ENCODE peak calls at places on chromosomes 11 and 22, in four cellular contexts. One of them, this sample, is unnamed.

GRCh38 chr22:39563571-39564428 is 6.8 kb upstream of the CACNA1I start:
- DNase-seq in transverse colon: no peak
- DNase-seq in memory B cell: no peak
- DNase-seq in CD4-positive, CD25-positive, alpha-beta regulatory T cell: no peak
- DNase-seq in this sample: no peak

GRCh38 chr11:73114110-73114834 is 27.8 kb downstream of the FCHSD2 start:
- DNase-seq in transverse colon: no peak
- DNase-seq in memory B cell: no peak
- DNase-seq in CD4-positive, CD25-positive, alpha-beta regulatory T cell: no peak
- DNase-seq in this sample: no peak

GRCh38 chr11:96293583-96293982 is 49.4 kb downstream of the MAML2 start:
- DNase-seq in transverse colon: no peak
- DNase-seq in memory B cell: no peak
- DNase-seq in CD4-positive, CD25-positive, alpha-beta regulatory T cell: peak
- DNase-seq in this sample: no peak

GRCh38 chr11:41392591-41392990 is 66.9 kb downstream of the LRRC4C start:
- DNase-seq in transverse colon: no peak
- DNase-seq in memory B cell: no peak
- DNase-seq in CD4-positive, CD25-positive, alpha-beta regulatory T cell: no peak
- DNase-seq in this sample: no peak

GRCh38 chr11:106286881-106287504 is 209.5 kb downstream of the AASDHPPT start:
- DNase-seq in transverse colon: no peak
- DNase-seq in memory B cell: no peak
- DNase-seq in CD4-positive, CD25-positive, alpha-beta regulatory T cell: no peak
- DNase-seq in this sample: no peak

GRCh38 chr11:124801636-124802312 is 1.6 kb upstream of the MSANTD2 start:
- DNase-seq in transverse colon: no peak
- DNase-seq in memory B cell: no peak
- DNase-seq in CD4-positive, CD25-positive, alpha-beta regulatory T cell: no peak
- DNase-seq in this sample: no peak

GRCh38 chr11:19389787-19390303 is 149.1 kb upstream of the E2F8 start:
- DNase-seq in transverse colon: peak
- DNase-seq in memory B cell: no peak
- DNase-seq in CD4-positive, CD25-positive, alpha-beta regulatory T cell: no peak
- DNase-seq in this sample: no peak

GRCh38 chr22:32555546-32555945 is 80.9 kb downstream of the FBXO7 start:
- DNase-seq in transverse colon: no peak
- DNase-seq in memory B cell: no peak
- DNase-seq in CD4-positive, CD25-positive, alpha-beta regulatory T cell: no peak
- DNase-seq in this sample: no peak

GRCh38 chr11:117840881-117841581 is 16.5 kb upstream of the FXYD2 start:
- DNase-seq in transverse colon: peak
- DNase-seq in memory B cell: no peak
- DNase-seq in CD4-positive, CD25-positive, alpha-beta regulatory T cell: no peak
- DNase-seq in this sample: no peak

GRCh38 chr11:23778971-23779370 is 717.9 kb upstream of the LUZP2 start:
- DNase-seq in transverse colon: no peak
- DNase-seq in memory B cell: no peak
- DNase-seq in CD4-positive, CD25-positive, alpha-beta regulatory T cell: no peak
- DNase-seq in this sample: no peak

GRCh38 chr11:6013042-6013441 is 6.3 kb upstream of the OR56A4 start:
- DNase-seq in transverse colon: no peak
- DNase-seq in memory B cell: no peak
- DNase-seq in CD4-positive, CD25-positive, alpha-beta regulatory T cell: no peak
- DNase-seq in this sample: no peak

GRCh38 chr22:29194269-29194668 is 11.4 kb upstream of the EMID1 start:
- DNase-seq in transverse colon: no peak
- DNase-seq in memory B cell: no peak
- DNase-seq in CD4-positive, CD25-positive, alpha-beta regulatory T cell: no peak
- DNase-seq in this sample: no peak

GRCh38 chr11:27863637-27864036 is 163.4 kb upstream of the BDNF start:
- DNase-seq in transverse colon: no peak
- DNase-seq in memory B cell: no peak
- DNase-seq in CD4-positive, CD25-positive, alpha-beta regulatory T cell: no peak
- DNase-seq in this sample: no peak

GRCh38 chr11:45919276-45919675 is 1.6 kb upstream of the PEX16 start:
- DNase-seq in transverse colon: no peak
- DNase-seq in memory B cell: no peak
- DNase-seq in CD4-positive, CD25-positive, alpha-beta regulatory T cell: no peak
- DNase-seq in this sample: peak